ENCODE peak calls at places on chromosomes 12 and 14, in four cellular contexts. V, W, L and Y are unnamed samples.

GRCh38 chr14:90554341-90554740 is 157.5 kb downstream of the CALM1 start:
- DNase-seq in V (no peak), L (no peak), W (no peak), Y (no peak)

GRCh38 chr14:99774526-99775307 is 18.5 kb upstream of the EML1 start:
- DNase-seq in V (no peak), W (no peak), L (no peak), Y (no peak)

GRCh38 chr14:96739511-96739910 is 57.7 kb upstream of the VRK1 start:
- DNase-seq in L (no peak), V (no peak), W (no peak), Y (no peak)

GRCh38 chr12:1157046-1157445 is 166.0 kb downstream of the ERC1 start:
- DNase-seq in V (no peak), W (no peak), L (no peak), Y (no peak)

GRCh38 chr12:71610036-71610795 is 53.4 kb downstream of the ZFC3H1 start:
- DNase-seq in L (no peak), V (no peak), W (no peak), Y (no peak)

GRCh38 chr12:33596061-33596460 is 156.4 kb upstream of the SYT10 start:
- DNase-seq in L (no peak), W (no peak), V (no peak), Y (no peak)

GRCh38 chr14:67668559-67668958 is 5.9 kb downstream of the VTI1B start:
- DNase-seq in L (peak; percentile 44), W (no peak), V (no peak), Y (no peak)

GRCh38 chr12:19440019-19440858 is 947 bp downstream of the AEBP2 start:
- DNase-seq in L (no peak), W (peak; percentile 30), V (peak; percentile 38), Y (peak; percentile 49)

GRCh38 chr12:27534060-27534764 is 10.2 kb downstream of the PPFIBP1 start:
- DNase-seq in V (no peak), W (no peak), L (peak; percentile 86), Y (no peak)

GRCh38 chr12:2360630-2361170 is 307.9 kb downstream of the CACNA1C start:
- DNase-seq in W (peak; percentile 6), L (no peak), V (peak; percentile 19), Y (peak; percentile 33)

GRCh38 chr12:105100207-105100985 is 7.1 kb upstream of the WASHC4 start:
- DNase-seq in W (no peak), V (no peak), L (no peak), Y (peak; percentile 52)

GRCh38 chr12:91040356-91040755 is 17.5 kb downstream of the KERA start:
- DNase-seq in L (no peak), V (no peak), W (no peak), Y (no peak)

GRCh38 chr12:115700896-115701465 is 576.5 kb downstream of the MED13L start:
- DNase-seq in L (no peak), W (no peak), V (no peak), Y (no peak)

GRCh38 chr14:99809376-99809775 is 16.2 kb downstream of the EML1 start:
- DNase-seq in W (no peak), V (no peak), L (no peak), Y (no peak)

GRCh38 chr12:6538420-6539275 is 4.3 kb downstream of the GAPDH start:
- DNase-seq in V (no peak), L (no peak), W (peak; percentile 6), Y (peak; percentile 67)

GRCh38 chr12:57894577-57895292 is 46.6 kb upstream of the ATP23 start:
- DNase-seq in V (no peak), W (no peak), L (no peak), Y (no peak)

GRCh38 chr14:103385994-103386491 is 828 bp downstream of the MARK3 start:
- DNase-seq in L (no peak), V (no peak), W (no peak), Y (no peak)

GRCh38 chr12:54024127-54024526 is 4.1 kb upstream of the HOXC6 start:
- DNase-seq in W (no peak), L (no peak), V (no peak), Y (no peak)

GRCh38 chr12:51183816-51184215 is 10.9 kb upstream of the TFCP2 start:
- DNase-seq in W (no peak), L (no peak), V (no peak), Y (no peak)

GRCh38 chr12:8493084-8493483 is 20.2 kb upstream of the CLEC4D start:
- DNase-seq in W (no peak), L (peak; percentile 72), V (no peak), Y (no peak)

GRCh38 chr12:64016521-64016920 is 172.0 kb downstream of the SRGAP1 start:
- DNase-seq in V (no peak), L (no peak), W (no peak), Y (no peak)

GRCh38 chr14:51897791-51898190 is 37.4 kb downstream of the GNG2 start:
- DNase-seq in W (no peak), L (no peak), V (no peak), Y (no peak)

GRCh38 chr14:92601757-92602417 is 88.3 kb downstream of the RIN3 start:
- DNase-seq in V (no peak), L (no peak), W (no peak), Y (no peak)

GRCh38 chr14:89720741-89721315 is 233.7 kb downstream of the EFCAB11 start:
- DNase-seq in L (peak; percentile 50), V (no peak), W (no peak), Y (no peak)

GRCh38 chr12:129109174-129110001 is 256.1 kb downstream of the GLT1D1 start:
- DNase-seq in V (no peak), W (no peak), L (no peak), Y (no peak)

GRCh38 chr14:101074124-101075024 is 170.9 kb upstream of the RTL1 start:
- DNase-seq in W (no peak), V (no peak), L (no peak), Y (no peak)

GRCh38 chr14:82182646-82183045 is 649.0 kb upstream of the SEL1L start:
- DNase-seq in L (no peak), W (no peak), V (no peak), Y (no peak)

GRCh38 chr14:20413785-20414117 is 450 bp upstream of the TEP1 start:
- DNase-seq in W (no peak), V (no peak), L (no peak), Y (no peak)

GRCh38 chr12:32874083-32874482 is 22.5 kb downstream of the PKP2 start:
- DNase-seq in V (no peak), W (no peak), L (no peak), Y (no peak)

GRCh38 chr14:65170768-65171251 is 68.5 kb upstream of the MAX start:
- DNase-seq in L (peak; percentile 40), W (no peak), V (no peak), Y (peak; percentile 57)

GRCh38 chr12:32454866-32455265 is 55.5 kb downstream of the FGD4 start:
- DNase-seq in W (no peak), V (no peak), L (no peak), Y (no peak)

GRCh38 chr12:106634206-106634605 is 51.4 kb downstream of the RFX4 start:
- DNase-seq in L (no peak), V (no peak), W (no peak), Y (no peak)

GRCh38 chr12:68445836-68446235 is 113.7 kb upstream of the MDM1 start:
- DNase-seq in V (no peak), W (no peak), L (no peak), Y (no peak)

GRCh38 chr12:87952850-87953249 is 76.4 kb downstream of the C12orf50 start:
- DNase-seq in W (no peak), L (no peak), V (no peak), Y (no peak)

GRCh38 chr14:26427059-26427458 is 170.8 kb downstream of the NOVA1 start:
- DNase-seq in V (no peak), W (no peak), L (no peak), Y (no peak)

GRCh38 chr14:69312608-69313007 is 52.6 kb downstream of the GALNT16 start:
- DNase-seq in W (no peak), V (no peak), L (no peak), Y (no peak)

GRCh38 chr12:105754313-105754712 is 384.4 kb downstream of the NUAK1 start:
- DNase-seq in W (no peak), L (no peak), V (no peak), Y (no peak)

DNA sequence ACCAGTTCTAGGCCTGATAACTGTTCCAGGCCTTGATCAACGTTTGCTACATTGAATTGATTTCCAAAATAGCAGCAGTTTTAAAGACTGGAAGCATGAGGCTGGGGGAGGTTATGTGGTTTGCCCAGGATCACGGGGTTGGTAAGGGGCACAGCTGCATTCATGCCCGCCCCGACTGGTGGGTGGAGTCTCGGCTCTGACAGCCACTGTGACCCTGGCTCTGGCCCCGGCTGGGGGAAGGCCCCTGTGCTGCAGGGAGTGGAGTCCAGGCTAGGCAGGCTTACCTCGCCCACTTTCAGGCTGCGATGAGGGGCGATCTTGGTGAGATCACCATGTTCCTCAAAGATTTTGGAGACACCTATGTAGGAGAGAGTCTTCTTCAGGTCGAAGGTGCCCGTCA is 13.3 kb upstream of the SERPINA9 start:
- DNase-seq in V (no peak), L (no peak), W (no peak), Y (no peak)
- TF ChIP-seq POLR2AphosphoS2 in V (no peak), L (no peak), W (no peak), Y (no peak)

GRCh38 chr12:10783252-10783651 is 19.2 kb downstream of the TAS2R7 start:
- DNase-seq in W (no peak), V (no peak), L (no peak), Y (no peak)
- TF ChIP-seq MAX in W (no peak), V (no peak), L (no peak), Y (no peak)

GRCh38 chr12:42706331-42706730 is 116.8 kb upstream of the PRICKLE1 start:
- DNase-seq in L (no peak), V (no peak), W (no peak), Y (no peak)

GRCh38 chr12:42707312-42707711 is 117.8 kb upstream of the PRICKLE1 start:
- DNase-seq in V (no peak), W (no peak), L (no peak), Y (no peak)

GRCh38 chr12:42704810-42705401 is 115.4 kb upstream of the PRICKLE1 start:
- DNase-seq in W (no peak), L (no peak), V (no peak), Y (no peak)

GRCh38 chr12:42704340-42704739 is 114.8 kb upstream of the PRICKLE1 start:
- DNase-seq in W (no peak), L (no peak), V (no peak), Y (no peak)

DNA sequence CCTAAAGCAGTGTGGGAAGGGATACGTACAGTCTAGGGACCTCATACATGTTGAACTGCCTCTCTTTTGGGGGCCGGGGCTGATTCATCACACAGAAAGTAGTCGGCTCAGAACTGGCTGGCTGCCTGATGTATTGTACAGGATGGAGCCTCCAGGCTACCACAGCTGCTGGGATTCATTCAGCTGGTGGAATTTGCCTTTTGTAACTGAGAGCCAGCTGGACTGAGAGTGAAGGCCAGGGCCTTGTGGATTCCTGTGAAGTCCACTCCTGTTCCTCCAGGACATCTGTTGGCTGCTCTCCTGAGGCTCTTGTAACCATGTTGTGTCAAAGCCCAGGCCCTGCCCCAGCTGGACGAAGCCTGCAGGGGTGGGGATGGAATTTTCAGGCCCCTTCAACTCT is 116.3 kb upstream of the PRICKLE1 start:
- DNase-seq in L (no peak), V (no peak), W (no peak), Y (no peak)
- TF ChIP-seq POLR2AphosphoS2 in L (no peak), V (no peak), W (no peak), Y (no peak)

DNA sequence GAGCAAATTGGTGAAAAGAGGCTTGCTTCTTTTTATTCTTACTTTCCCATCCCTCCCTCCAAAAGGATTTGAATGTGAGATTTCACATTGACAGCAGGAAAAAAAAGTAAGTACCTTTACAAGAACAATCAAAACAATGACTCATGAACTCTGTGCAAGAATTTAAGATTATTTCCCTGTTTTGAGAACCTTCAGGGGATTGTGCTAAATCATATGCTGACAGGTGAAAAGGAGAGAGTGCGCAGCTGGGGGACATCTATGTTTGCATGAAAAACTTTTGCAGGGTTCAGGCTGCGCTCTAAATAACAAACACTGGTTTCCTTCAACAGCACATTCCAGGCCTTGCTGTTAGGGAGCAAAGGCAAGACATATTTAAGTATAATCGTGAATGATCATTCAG is 27.3 kb downstream of the RERG start:
- DNase-seq in L (no peak), V (no peak), W (no peak), Y (no peak)
- TF ChIP-seq MAX in L (no peak), V (no peak), W (no peak), Y (no peak)